ENCODE peak calls at places on chromosomes 12 and 14, in four cellular contexts. W is Peyer's patch, B is fibroblast of villous mesenchyme, U is kidney. H is an unnamed sample.

GRCh38 chr12:59972941-59973340 is 377.1 kb downstream of the SLC16A7 start:
- DNase-seq in W (no peak), B (peak; percentile 60), U (no peak), H (peak; percentile 19)

GRCh38 chr12:12868836-12869235 is 22.5 kb upstream of the GPRC5A start:
- DNase-seq in W (no peak), B (no peak), U (no peak), H (no peak)

GRCh38 chr14:77868552-77869300 is 68.8 kb downstream of the ADCK1 start:
- DNase-seq in W (no peak), B (no peak), U (no peak), H (no peak)

GRCh38 chr12:87112946-87113345 is 856.8 kb upstream of the MGAT4C start:
- DNase-seq in W (no peak), B (no peak), U (no peak), H (no peak)

GRCh38 chr12:100168562-100168961 is 25.9 kb upstream of the BLTP3B start:
- DNase-seq in W (no peak), B (no peak), U (no peak), H (no peak)

GRCh38 chr12:64090047-64090446 is 132.0 kb downstream of the KICS2 start:
- DNase-seq in W (no peak), B (no peak), U (no peak), H (no peak)

GRCh38 chr12:120662879-120663278 is 22.5 kb downstream of the CABP1 start:
- DNase-seq in W (no peak), B (no peak), U (peak; percentile 16), H (no peak)

GRCh38 chr14:50344116-50344775 is 32.1 kb downstream of the DMAC2L start:
- DNase-seq in W (no peak), B (peak; percentile 18), U (no peak), H (peak; percentile 68)

GRCh38 chr12:32253154-32253795 is 146.1 kb upstream of the FGD4 start:
- DNase-seq in W (no peak), B (no peak), U (no peak), H (no peak)

GRCh38 chr12:111270128-111270651 is 98.7 kb downstream of the PHETA1 start:
- DNase-seq in W (no peak), B (no peak), U (no peak), H (no peak)

GRCh38 chr14:104299993-104300761 is 161.8 kb downstream of the KIF26A start:
- DNase-seq in W (no peak), B (no peak), U (peak; percentile 63), H (no peak)

GRCh38 chr14:33469898-33470297 is 481.0 kb downstream of the EGLN3 start:
- DNase-seq in W (no peak), B (no peak), U (no peak), H (no peak)

GRCh38 chr14:33480589-33481184 is 470.2 kb downstream of the EGLN3 start:
- DNase-seq in W (no peak), B (no peak), U (no peak), H (no peak)

GRCh38 chr14:33477752-33478151 is 473.1 kb downstream of the EGLN3 start:
- DNase-seq in W (no peak), B (no peak), U (no peak), H (peak; percentile 9)

DNA sequence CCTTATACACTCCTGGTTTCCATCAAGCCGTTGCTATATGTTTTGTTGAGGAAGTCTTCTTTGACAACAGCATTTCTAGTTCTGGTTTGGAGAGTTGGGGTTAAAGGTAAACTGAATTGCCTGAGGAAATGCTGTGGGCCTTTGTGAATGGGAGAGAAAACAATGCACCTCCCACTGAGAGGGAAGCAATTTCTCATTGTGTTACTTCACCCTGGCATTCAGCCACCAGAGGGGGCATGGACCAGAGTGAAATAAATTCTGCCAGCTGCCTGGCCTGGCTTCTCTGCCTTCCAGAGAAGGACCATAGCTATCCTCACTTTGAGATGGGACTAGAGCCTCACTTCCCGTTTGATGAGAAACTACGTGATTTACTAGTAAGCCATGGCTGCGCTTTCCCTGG is 475.3 kb downstream of the EGLN3 start:
- DNase-seq in W (no peak), B (peak; percentile 38), U (no peak), H (peak; percentile 57)
- TF ChIP-seq CTCF in W (peak; percentile 5), B (peak; percentile 60), U (peak; percentile 19), H (peak; percentile 36)

DNA sequence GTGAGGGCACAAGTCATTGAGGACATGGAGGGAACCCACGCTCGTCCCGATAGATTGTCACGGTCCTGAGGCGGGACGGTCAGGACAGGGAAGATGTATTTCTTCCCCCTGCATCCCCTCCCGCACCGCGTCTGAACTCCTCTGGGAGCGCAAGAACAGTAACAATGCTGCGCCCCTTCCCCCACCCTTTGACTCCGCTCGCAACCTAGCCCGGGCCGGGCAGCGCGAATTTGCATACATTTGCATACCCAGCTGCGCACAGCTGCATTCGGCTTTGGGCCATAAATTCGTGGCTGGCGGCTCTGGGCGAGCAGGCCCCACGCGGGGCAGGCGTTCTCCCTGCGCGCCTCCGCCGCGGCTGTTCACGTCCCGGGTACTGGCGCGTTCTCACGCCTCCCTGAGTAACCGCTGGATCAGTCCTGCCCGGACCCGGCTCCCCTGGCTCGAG is 29.0 kb upstream of the SMUG1 start:
- DNase-seq in W (peak; percentile 72), B (peak; percentile 21), U (peak; percentile 85), H (peak; percentile 24)
- H3K4me3 ChIP-seq in W (peak overlapping the region; percentile 16), B (peak overlapping the region; percentile 47), U (no peak overlapping the region), H (peak overlapping the region; percentile 38)

GRCh38 chr14:89294872-89295271 is 122.2 kb downstream of the FOXN3 start:
- DNase-seq in W (no peak), B (no peak), U (no peak), H (no peak)
- TF ChIP-seq CTCF in W (no peak), B (no peak), U (no peak), H (no peak)

GRCh38 chr12:71800177-71800576 is 39.4 kb upstream of the TBC1D15 start:
- DNase-seq in W (no peak), B (no peak), U (no peak), H (no peak)

GRCh38 chr12:71799105-71799504 is 40.5 kb upstream of the TBC1D15 start:
- DNase-seq in W (no peak), B (peak; percentile 12), U (no peak), H (peak; percentile 6)

GRCh38 chr12:71804505-71804904 is 35.1 kb upstream of the TBC1D15 start:
- DNase-seq in W (no peak), B (no peak), U (no peak), H (no peak)
- H3K4me3 ChIP-seq in W (no peak overlapping the region), B (no peak overlapping the region), U (no peak overlapping the region), H (no peak overlapping the region)

DNA sequence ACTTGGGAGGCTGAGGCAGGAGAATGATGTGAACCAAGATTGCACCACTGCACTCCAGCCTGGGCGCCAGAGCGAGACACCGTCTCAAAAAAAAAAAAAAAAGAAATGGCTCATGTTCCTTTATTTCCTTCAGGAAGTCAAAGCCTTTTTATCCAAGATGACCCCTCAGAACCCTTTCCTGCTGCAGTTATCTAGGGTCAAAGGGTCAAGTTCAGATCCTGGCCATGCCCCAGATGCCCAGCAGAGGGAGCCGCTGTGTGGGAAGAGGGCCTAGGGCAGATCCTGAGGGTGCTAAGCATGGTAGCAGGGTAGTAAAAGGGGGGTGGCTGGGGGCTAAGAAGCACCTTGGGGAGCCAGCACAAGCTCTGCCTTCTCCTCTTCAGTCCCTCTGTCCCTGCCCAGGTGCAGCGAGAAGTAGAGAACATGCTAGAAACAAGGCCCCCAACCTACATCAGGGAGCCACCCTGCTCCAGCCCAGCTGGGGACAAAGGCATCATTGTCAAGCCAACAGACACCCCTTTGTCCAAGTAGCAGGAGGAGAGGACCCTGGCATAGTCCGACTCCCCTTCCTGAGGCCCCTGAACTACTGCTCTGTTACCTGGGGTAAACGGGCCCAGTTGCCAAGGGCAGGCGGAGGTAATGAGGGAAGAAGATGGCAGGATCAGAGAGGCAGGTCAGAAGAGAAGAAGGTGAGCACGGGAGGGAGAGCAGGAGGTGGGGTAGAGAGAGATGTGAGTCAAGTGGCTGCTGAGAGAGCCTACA is 6.5 kb downstream of the NFE2 start:
- DNase-seq in W (peak; percentile 55), B (peak; percentile 49), U (no peak), H (peak; percentile 49)
- TF ChIP-seq CTCF in W (peak; percentile 68), B (peak; percentile 91), U (peak; percentile 63), H (peak; percentile 96)

DNA sequence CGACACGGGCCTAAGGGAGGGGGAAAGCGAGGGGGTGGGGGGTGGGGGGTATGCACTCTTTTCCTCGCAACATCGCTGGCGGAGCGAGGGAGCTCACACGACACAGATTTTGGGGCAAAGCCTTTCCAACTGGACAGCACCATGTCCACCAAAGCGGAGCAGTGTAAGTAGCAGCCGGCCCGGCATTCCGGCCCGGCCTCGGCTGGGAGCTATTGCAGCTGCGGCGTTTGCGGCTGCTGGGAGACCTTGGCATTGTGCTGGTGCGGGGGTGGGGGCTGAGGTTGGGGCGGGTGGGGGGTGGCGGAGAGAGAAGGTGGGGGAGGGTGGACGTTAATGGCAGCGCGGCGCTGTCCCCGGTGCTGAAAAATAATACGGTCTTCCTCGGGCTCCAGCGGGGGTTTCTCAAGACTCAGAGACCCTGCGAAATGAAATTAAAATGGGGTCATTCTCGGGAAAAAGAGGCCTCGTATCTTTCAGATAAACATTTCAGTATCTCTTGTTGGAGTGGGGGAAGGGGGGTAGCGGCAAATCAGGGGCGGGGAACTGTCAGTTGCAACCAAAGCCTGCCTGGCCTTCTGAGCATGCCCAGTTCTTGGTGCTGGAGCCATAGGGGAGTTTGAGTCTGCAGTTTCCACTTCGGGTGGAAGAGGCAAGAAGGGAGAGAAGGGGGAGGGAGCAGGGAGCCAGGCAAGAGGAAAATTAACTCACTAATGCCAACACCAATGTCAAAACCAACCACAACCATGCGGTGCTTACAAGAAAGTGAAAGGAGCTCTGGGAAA is at the start of gene UNC79:
- DNase-seq in W (no peak), B (no peak), U (no peak), H (peak; percentile 22)
- H3K4me3 ChIP-seq in W (peak within 1 kb of the TSS; percentile 14), B (no peak within 1 kb of the TSS), U (peak within 1 kb of the TSS; percentile 57), H (peak within 1 kb of the TSS; percentile 29)

GRCh38 chr12:54017845-54018607 is 9.2 kb downstream of the HOXC8 start:
- DNase-seq in W (peak; percentile 80), B (peak; percentile 97), U (peak; percentile 98), H (peak; percentile 31)
- TF ChIP-seq CTCF in W (no peak), B (no peak), U (no peak), H (no peak)

GRCh38 chr14:71206123-71206522 is 298.9 kb downstream of the PCNX1 start:
- DNase-seq in W (no peak), B (no peak), U (no peak), H (no peak)

GRCh38 chr14:71204231-71204630 is 297.0 kb downstream of the PCNX1 start:
- DNase-seq in W (no peak), B (no peak), U (no peak), H (no peak)

GRCh38 chr14:71202881-71203280 is 295.6 kb downstream of the PCNX1 start:
- DNase-seq in W (no peak), B (peak; percentile 37), U (no peak), H (peak; percentile 13)

GRCh38 chr14:71206766-71207371 is 299.6 kb downstream of the PCNX1 start:
- DNase-seq in W (no peak), B (peak; percentile 42), U (no peak), H (peak; percentile 87)

GRCh38 chr14:71203306-71203705 is 296.0 kb downstream of the PCNX1 start:
- DNase-seq in W (no peak), B (peak; percentile 26), U (no peak), H (no peak)
- H3K4me3 ChIP-seq in W (no peak overlapping the region), B (no peak overlapping the region), U (no peak overlapping the region), H (no peak overlapping the region)

H was measured in cardiac fibroblast.